ENCODE peak calls at places on chromosomes 13 and 19, in seven cellular contexts. A is colonic mucosa; D is CD8-positive, alpha-beta T cell; N is stomach; V is heart left ventricle; I is heart right ventricle; M is GM23338. T is an unnamed sample.

GRCh38 chr19:55080915-55081772 is 5.5 kb downstream of the EPS8L1 start:
- DNase-seq in A (peak), D (peak), N (peak), V (peak), I (peak), M (peak), T (peak)

GRCh38 chr13:32443111-32443510 is 15.2 kb upstream of the N4BP2L1 start:
- DNase-seq in A (no peak), D (no peak), N (no peak), V (no peak), I (no peak), M (peak), T (peak)

GRCh38 chr19:38683393-38684077 is 36.1 kb downstream of the ACTN4 start:
- DNase-seq in A (peak), D (peak), N (peak), V (no peak), I (no peak), M (peak), T (peak)

GRCh38 chr13:21060063-21060826 is 1.1 kb downstream of the LATS2 start:
- DNase-seq in A (peak), D (no peak), N (peak), V (peak), I (peak), M (peak), T (no peak)

GRCh38 chr13:73035660-73036059 is 23.1 kb upstream of the KLF5 start:
- DNase-seq in A (no peak), D (no peak), N (no peak), V (no peak), I (no peak), M (peak), T (no peak)

GRCh38 chr19:56987184-56987583 is 132.6 kb upstream of the USP29 start:
- DNase-seq in A (no peak), D (no peak), N (no peak), V (no peak), I (no peak), M (no peak), T (no peak)

GRCh38 chr13:40640845-40641458 is 25.5 kb downstream of the FOXO1 start:
- DNase-seq in A (no peak), D (no peak), N (no peak), V (no peak), I (no peak), M (no peak), T (no peak)

GRCh38 chr13:32582281-32582680 is 4.0 kb upstream of the PDS5B start:
- DNase-seq in A (no peak), D (no peak), N (no peak), V (no peak), I (no peak), M (no peak), T (no peak)

GRCh38 chr19:38707512-38708114 is 36.7 kb downstream of the CAPN12 start:
- DNase-seq in A (peak), D (no peak), N (peak), V (peak), I (peak), M (no peak), T (no peak)

GRCh38 chr19:16891696-16892382 is 3.0 kb downstream of the F2RL3 start:
- DNase-seq in A (no peak), D (no peak), N (no peak), V (peak), I (no peak), M (no peak), T (no peak)

GRCh38 chr13:99041788-99042187 is 63.9 kb upstream of the DOCK9 start:
- DNase-seq in A (no peak), D (no peak), N (no peak), V (no peak), I (no peak), M (no peak), T (no peak)

GRCh38 chr19:38194061-38194701 is 29.8 kb downstream of the DPF1 start:
- DNase-seq in A (no peak), D (no peak), N (no peak), V (no peak), I (no peak), M (no peak), T (no peak)

GRCh38 chr19:10643166-10643967 is 10.8 kb upstream of the ILF3 start:
- DNase-seq in A (no peak), D (peak), N (no peak), V (no peak), I (no peak), M (no peak), T (no peak)

GRCh38 chr13:90016688-90017087 is 1330.8 kb upstream of the MIR17HG start:
- DNase-seq in A (no peak), D (no peak), N (no peak), V (no peak), I (no peak), M (no peak), T (no peak)

GRCh38 chr19:1247747-1248453 is 483 bp upstream of the MIDN start:
- DNase-seq in A (peak), D (peak), N (peak), V (peak), I (peak), M (peak), T (peak)

GRCh38 chr19:54133312-54133956 is 4.1 kb upstream of the CNOT3 start:
- DNase-seq in A (no peak), D (no peak), N (no peak), V (no peak), I (no peak), M (peak), T (no peak)

GRCh38 chr13:103288114-103288513 is 221.9 kb upstream of the SLC10A2 start:
- DNase-seq in A (no peak), D (no peak), N (no peak), V (no peak), I (no peak), M (no peak), T (no peak)

GRCh38 chr19:2477141-2477710 is 1.3 kb downstream of the GADD45B start:
- DNase-seq in A (peak), D (no peak), N (peak), V (peak), I (peak), M (no peak), T (no peak)

GRCh38 chr19:2290441-2291184 is 8.6 kb upstream of the PEAK3 start:
- DNase-seq in A (peak), D (no peak), N (no peak), V (no peak), I (no peak), M (peak), T (no peak)

GRCh38 chr13:37534181-37534580 is 64.4 kb downstream of the POSTN start:
- DNase-seq in A (no peak), D (no peak), N (no peak), V (no peak), I (no peak), M (no peak), T (no peak)

GRCh38 chr19:50415661-50416033 is 3.1 kb upstream of the SPIB start:
- DNase-seq in A (peak), D (no peak), N (peak), V (no peak), I (peak), M (peak), T (no peak)

GRCh38 chr19:44745386-44745831 is 3.1 kb upstream of the BCL3 start:
- DNase-seq in A (peak), D (no peak), N (peak), V (peak), I (peak), M (peak), T (no peak)

GRCh38 chr13:42549555-42549941 is 24.4 kb upstream of the TNFSF11 start:
- DNase-seq in A (no peak), D (no peak), N (no peak), V (no peak), I (no peak), M (no peak), T (no peak)

GRCh38 chr13:92547256-92547655 is 679.4 kb upstream of the GPC6 start:
- DNase-seq in A (no peak), D (no peak), N (no peak), V (no peak), I (no peak), M (no peak), T (no peak)

DNA sequence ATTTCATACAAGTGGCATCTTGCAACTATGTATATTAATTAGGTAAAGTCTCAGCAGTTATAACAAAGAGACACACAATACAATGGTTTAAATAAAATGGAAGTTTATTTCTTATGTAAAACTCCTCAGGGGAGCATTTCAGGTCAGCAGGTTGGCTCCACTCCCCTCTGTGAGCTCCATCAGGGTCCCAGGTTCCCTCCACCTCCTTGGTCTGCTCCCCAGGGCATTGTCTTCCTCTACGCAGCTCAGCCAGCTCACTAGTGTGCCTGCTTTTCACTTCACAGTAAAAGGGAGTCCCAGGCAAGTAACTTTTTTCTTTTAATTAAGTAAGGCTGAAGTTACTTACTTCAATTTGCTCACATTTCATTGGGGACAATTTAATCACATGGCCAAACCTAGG is 135.3 kb upstream of the FNDC3A start:
- DNase-seq in A (no peak), D (no peak), N (no peak), V (no peak), I (no peak), M (no peak), T (no peak)
- TF ChIP-seq CTCF in A (no peak), D (no peak), N (no peak), V (no peak), I (no peak), M (no peak), T (no peak)

DNA sequence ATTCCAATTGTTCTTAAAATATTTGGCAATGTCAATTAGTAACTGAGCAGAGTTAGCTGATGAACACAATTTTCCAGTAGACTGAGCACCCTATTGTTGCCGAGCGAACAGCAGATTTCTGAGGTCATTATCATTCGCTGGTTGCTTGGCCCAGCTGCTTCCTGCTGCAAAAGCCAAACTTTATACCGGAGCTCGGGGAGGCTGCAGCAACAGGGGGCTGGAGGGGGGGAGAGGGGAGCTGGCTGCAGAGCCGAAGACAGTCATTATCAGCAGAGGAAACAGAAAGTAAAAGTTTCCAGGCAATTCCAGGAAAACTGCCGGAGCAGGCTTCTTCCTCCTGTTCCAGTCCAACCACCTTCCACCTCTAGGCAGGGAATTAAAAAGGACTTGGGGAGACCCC is 77.9 kb downstream of the ZNF536 start:
- DNase-seq in A (peak), D (no peak), N (no peak), V (no peak), I (peak), M (peak), T (no peak)
- H3K4me3 ChIP-seq in A (peak), D (no peak), N (peak), V (peak), I (peak), M (peak), T (no peak)

DNA sequence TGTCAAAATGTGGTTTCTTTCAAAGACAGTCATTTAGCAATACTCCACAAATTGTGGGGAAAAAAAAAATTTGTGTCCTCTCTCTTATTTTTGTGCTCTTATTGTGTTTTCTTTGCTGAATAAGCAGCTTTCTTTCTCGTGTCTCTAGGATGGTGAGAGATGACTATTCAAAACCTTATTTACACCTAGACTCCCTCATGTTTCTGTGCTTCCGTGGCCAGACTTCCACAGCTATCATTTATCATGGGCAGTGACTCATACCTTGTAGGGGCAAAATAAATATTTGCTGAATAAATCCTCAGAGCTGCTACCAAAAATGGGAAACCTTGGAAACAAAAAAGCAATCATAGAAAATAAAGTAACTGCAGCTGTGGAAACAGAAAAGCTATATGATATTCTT is 204.9 kb upstream of the MIR17HG start:
- DNase-seq in A (no peak), D (no peak), N (no peak), V (no peak), I (no peak), M (no peak), T (no peak)
- H3K27ac ChIP-seq in A (no peak), D (no peak), N (no peak), V (no peak), I (no peak), M (no peak), T (no peak)

GRCh38 chr13:109724603-109725002 is 61.8 kb downstream of the IRS2 start:
- DNase-seq in A (no peak), D (no peak), N (no peak), V (no peak), I (no peak), M (no peak), T (no peak)

GRCh38 chr13:109723046-109723445 is 63.3 kb downstream of the IRS2 start:
- DNase-seq in A (no peak), D (no peak), N (no peak), V (no peak), I (no peak), M (no peak), T (no peak)

GRCh38 chr13:109719962-109720646 is 66.3 kb downstream of the IRS2 start:
- DNase-seq in A (no peak), D (no peak), N (no peak), V (no peak), I (no peak), M (no peak), T (no peak)

GRCh38 chr13:109720758-109721184 is 65.6 kb downstream of the IRS2 start:
- DNase-seq in A (no peak), D (no peak), N (peak), V (no peak), I (no peak), M (no peak), T (no peak)

GRCh38 chr13:109722068-109722467 is 64.3 kb downstream of the IRS2 start:
- DNase-seq in A (no peak), D (no peak), N (no peak), V (no peak), I (no peak), M (peak), T (no peak)
- TF ChIP-seq CTCF in A (no peak), D (no peak), N (no peak), V (no peak), I (no peak), M (no peak), T (no peak)

T was measured in WERI-Rb-1.